ENCODE peak calls at places on chromosomes 2 and 18, in nine cellular contexts. One of them, this sample, is unnamed.
A peak's percentile ranks its signal among the peaks of the same experiment; 100 is the strongest.

GRCh38 chr2:240220371-240220770 is 79.9 kb upstream of the OTOS start:
- DNase-seq in stimulated activated CD4-positive, alpha-beta T cell treated with anti-CD3 and anti-CD28 coated beads, Interleukin-2, amount 100 ng/mL, for 48 hours: no peak
- DNase-seq in GM20000: no peak
- DNase-seq in EL: peak; percentile 46
- DNase-seq in right cardiac atrium: no peak
- DNase-seq in HEK293T: no peak
- DNase-seq in neural crest cell: no peak
- DNase-seq in left cardiac atrium: no peak
- DNase-seq in vagina: no peak
- DNase-seq in this sample: no peak

GRCh38 chr18:57301573-57302230 is 50.7 kb upstream of the ST8SIA3 start:
- DNase-seq in left cardiac atrium: no peak
- DNase-seq in GM20000: no peak
- DNase-seq in EL: no peak
- DNase-seq in stimulated activated CD4-positive, alpha-beta T cell treated with anti-CD3 and anti-CD28 coated beads, Interleukin-2, amount 100 ng/mL, for 48 hours: no peak
- DNase-seq in right cardiac atrium: no peak
- DNase-seq in neural crest cell: peak; percentile 27
- DNase-seq in vagina: peak; percentile 37
- DNase-seq in HEK293T: no peak
- DNase-seq in this sample: no peak

GRCh38 chr2:148594216-148594615 is 50.3 kb upstream of the EPC2 start:
- DNase-seq in EL: no peak
- DNase-seq in vagina: no peak
- DNase-seq in GM20000: no peak
- DNase-seq in stimulated activated CD4-positive, alpha-beta T cell treated with anti-CD3 and anti-CD28 coated beads, Interleukin-2, amount 100 ng/mL, for 48 hours: no peak
- DNase-seq in neural crest cell: no peak
- DNase-seq in right cardiac atrium: no peak
- DNase-seq in left cardiac atrium: no peak
- DNase-seq in HEK293T: no peak
- DNase-seq in this sample: no peak

GRCh38 chr2:29270606-29271005 is 155.4 kb downstream of the CLIP4 start:
- DNase-seq in left cardiac atrium: no peak
- DNase-seq in EL: no peak
- DNase-seq in GM20000: no peak
- DNase-seq in HEK293T: no peak
- DNase-seq in stimulated activated CD4-positive, alpha-beta T cell treated with anti-CD3 and anti-CD28 coated beads, Interleukin-2, amount 100 ng/mL, for 48 hours: no peak
- DNase-seq in right cardiac atrium: no peak
- DNase-seq in vagina: no peak
- DNase-seq in neural crest cell: no peak
- DNase-seq in this sample: no peak

GRCh38 chr2:14427982-14428567 is 204.4 kb upstream of the LRATD1 start:
- DNase-seq in stimulated activated CD4-positive, alpha-beta T cell treated with anti-CD3 and anti-CD28 coated beads, Interleukin-2, amount 100 ng/mL, for 48 hours: no peak
- DNase-seq in HEK293T: no peak
- DNase-seq in EL: peak; percentile 29
- DNase-seq in vagina: no peak
- DNase-seq in neural crest cell: no peak
- DNase-seq in right cardiac atrium: peak; percentile 23
- DNase-seq in left cardiac atrium: no peak
- DNase-seq in GM20000: no peak
- DNase-seq in this sample: no peak

GRCh38 chr2:127660291-127660578 is 14.3 kb downstream of the GPR17 start:
- DNase-seq in vagina: no peak
- DNase-seq in EL: no peak
- DNase-seq in left cardiac atrium: no peak
- DNase-seq in neural crest cell: no peak
- DNase-seq in stimulated activated CD4-positive, alpha-beta T cell treated with anti-CD3 and anti-CD28 coated beads, Interleukin-2, amount 100 ng/mL, for 48 hours: no peak
- DNase-seq in right cardiac atrium: no peak
- DNase-seq in GM20000: no peak
- DNase-seq in HEK293T: no peak
- DNase-seq in this sample: no peak

GRCh38 chr2:239302808-239303557 is 97.8 kb downstream of the HDAC4 start:
- DNase-seq in EL: no peak
- DNase-seq in right cardiac atrium: no peak
- DNase-seq in GM20000: peak; percentile 44
- DNase-seq in HEK293T: no peak
- DNase-seq in neural crest cell: no peak
- DNase-seq in vagina: no peak
- DNase-seq in stimulated activated CD4-positive, alpha-beta T cell treated with anti-CD3 and anti-CD28 coated beads, Interleukin-2, amount 100 ng/mL, for 48 hours: no peak
- DNase-seq in left cardiac atrium: peak; percentile 23
- DNase-seq in this sample: no peak

GRCh38 chr18:50507120-50507590 is 52.7 kb upstream of the MAPK4 start:
- DNase-seq in left cardiac atrium: peak; percentile 40
- DNase-seq in stimulated activated CD4-positive, alpha-beta T cell treated with anti-CD3 and anti-CD28 coated beads, Interleukin-2, amount 100 ng/mL, for 48 hours: no peak
- DNase-seq in vagina: no peak
- DNase-seq in right cardiac atrium: peak; percentile 47
- DNase-seq in HEK293T: peak; percentile 47
- DNase-seq in neural crest cell: peak; percentile 54
- DNase-seq in GM20000: peak; percentile 29
- DNase-seq in EL: peak; percentile 29
- DNase-seq in this sample: peak; percentile 63

GRCh38 chr2:45180033-45180746 is 170.9 kb upstream of the SIX2 start:
- DNase-seq in stimulated activated CD4-positive, alpha-beta T cell treated with anti-CD3 and anti-CD28 coated beads, Interleukin-2, amount 100 ng/mL, for 48 hours: no peak
- DNase-seq in HEK293T: no peak
- DNase-seq in vagina: no peak
- DNase-seq in left cardiac atrium: no peak
- DNase-seq in neural crest cell: no peak
- DNase-seq in GM20000: no peak
- DNase-seq in right cardiac atrium: no peak
- DNase-seq in EL: no peak
- DNase-seq in this sample: no peak

GRCh38 chr18:23354625-23355024 is 98.5 kb upstream of the RIOK3 start:
- DNase-seq in EL: peak; percentile 65
- DNase-seq in HEK293T: no peak
- DNase-seq in stimulated activated CD4-positive, alpha-beta T cell treated with anti-CD3 and anti-CD28 coated beads, Interleukin-2, amount 100 ng/mL, for 48 hours: no peak
- DNase-seq in GM20000: no peak
- DNase-seq in neural crest cell: no peak
- DNase-seq in right cardiac atrium: no peak
- DNase-seq in vagina: no peak
- DNase-seq in left cardiac atrium: no peak
- DNase-seq in this sample: no peak

GRCh38 chr2:10417551-10418335 is 30.4 kb downstream of the ODC1 start:
- DNase-seq in GM20000: no peak
- DNase-seq in EL: no peak
- DNase-seq in left cardiac atrium: no peak
- DNase-seq in right cardiac atrium: no peak
- DNase-seq in stimulated activated CD4-positive, alpha-beta T cell treated with anti-CD3 and anti-CD28 coated beads, Interleukin-2, amount 100 ng/mL, for 48 hours: no peak
- DNase-seq in HEK293T: no peak
- DNase-seq in neural crest cell: no peak
- DNase-seq in vagina: no peak
- DNase-seq in this sample: no peak

This sample was measured in psoas muscle.